ENCODE peak calls at places on chromosomes 7 and 10, in four cellular contexts. R is K562, Q is GM12878, P is HepG2. B is an unnamed sample.

GRCh38 chr7:40530292-40530691 is 395.5 kb downstream of the SUGCT start:
- DNase-seq in R (no peak), Q (no peak), P (no peak), B (no peak)

GRCh38 chr7:1526271-1526754 is 4.2 kb upstream of the MAFK start:
- DNase-seq in R (no peak), Q (no peak), P (no peak), B (no peak)

GRCh38 chr10:117541909-117542705 is 439 bp upstream of the EMX2 start:
- DNase-seq in R (peak), Q (no peak), P (no peak), B (peak)

GRCh38 chr7:1757601-1758000 is 87.5 kb downstream of the ELFN1 start:
- DNase-seq in R (no peak), Q (no peak), P (no peak), B (no peak)

GRCh38 chr7:127819975-127820778 is 168.2 kb downstream of the SND1 start:
- DNase-seq in R (peak), Q (peak), P (peak), B (no peak)

GRCh38 chr10:75073442-75073841 is 38.0 kb upstream of the SAMD8 start:
- DNase-seq in R (no peak), Q (no peak), P (no peak), B (no peak)

GRCh38 chr7:77687100-77687746 is 9.0 kb upstream of the RSBN1L start:
- DNase-seq in R (no peak), Q (no peak), P (no peak), B (no peak)

GRCh38 chr7:33807779-33808482 is 97.4 kb upstream of the BMPER start:
- DNase-seq in R (peak), Q (no peak), P (peak), B (peak)

GRCh38 chr10:47104101-47104707 is 193.0 kb downstream of the PTPN20 start:
- DNase-seq in R (no peak), Q (no peak), P (no peak), B (no peak)

GRCh38 chr10:126969310-126969709 is 64.1 kb downstream of the DOCK1 start:
- DNase-seq in R (no peak), Q (no peak), P (no peak), B (peak)

GRCh38 chr10:116055252-116055918 is 217.6 kb downstream of the GFRA1 start:
- DNase-seq in R (no peak), Q (no peak), P (no peak), B (no peak)

GRCh38 chr7:137681657-137682562 is 164.9 kb downstream of the DGKI start:
- DNase-seq in R (no peak), Q (no peak), P (no peak), B (no peak)

GRCh38 chr10:132133005-132133404 is 53.7 kb upstream of the DPYSL4 start:
- DNase-seq in R (no peak), Q (no peak), P (no peak), B (no peak)

GRCh38 chr10:100021322-100021721 is 11.6 kb upstream of the DNMBP start:
- DNase-seq in R (no peak), Q (peak), P (no peak), B (no peak)

GRCh38 chr7:70657532-70657931 is 474.4 kb upstream of the GALNT17 start:
- DNase-seq in R (no peak), Q (no peak), P (no peak), B (no peak)

GRCh38 chr10:89793649-89794254 is 92.4 kb downstream of the KIF20B start:
- DNase-seq in R (peak), Q (peak), P (peak), B (no peak)

GRCh38 chr7:130950741-130951140 is 216.7 kb upstream of the KLF14 start:
- DNase-seq in R (no peak), Q (no peak), P (no peak), B (no peak)

GRCh38 chr7:158782638-158783490 is 46.4 kb downstream of the ESYT2 start:
- DNase-seq in R (no peak), Q (no peak), P (peak), B (no peak)

GRCh38 chr10:26835025-26835424 is 25.7 kb downstream of the ABI1 start:
- DNase-seq in R (no peak), Q (no peak), P (no peak), B (no peak)

GRCh38 chr7:76394962-76395361 is 14.5 kb downstream of the SSC4D start:
- DNase-seq in R (no peak), Q (no peak), P (no peak), B (no peak)

GRCh38 chr7:75572396-75572795 is 80.3 kb downstream of the SPDYE5 start:
- DNase-seq in R (no peak), Q (no peak), P (no peak), B (no peak)

GRCh38 chr10:123349203-123349602 is 195.0 kb downstream of the BUB3 start:
- DNase-seq in R (no peak), Q (no peak), P (no peak), B (no peak)

GRCh38 chr10:72086466-72087391 is 1.6 kb downstream of the SPOCK2 start:
- DNase-seq in R (peak), Q (no peak), P (peak), B (peak)

GRCh38 chr10:34721201-34721840 is 93.8 kb downstream of the PARD3 start:
- DNase-seq in R (no peak), Q (no peak), P (no peak), B (no peak)

GRCh38 chr7:52689912-52690311 is 345.5 kb upstream of the POM121L12 start:
- DNase-seq in R (no peak), Q (no peak), P (no peak), B (no peak)

GRCh38 chr10:58335306-58336005 is 650 bp downstream of the UBE2D1 start:
- DNase-seq in R (peak), Q (no peak), P (peak), B (peak)

GRCh38 chr7:148697950-148698396 is 730 bp upstream of the CUL1 start:
- DNase-seq in R (no peak), Q (no peak), P (no peak), B (no peak)

GRCh38 chr10:119371704-119372663 is 164.6 kb downstream of the GRK5 start:
- DNase-seq in R (no peak), Q (no peak), P (no peak), B (no peak)

GRCh38 chr7:125927556-125927955 is 997.9 kb upstream of the POT1 start:
- DNase-seq in R (no peak), Q (no peak), P (no peak), B (no peak)

GRCh38 chr7:95784796-95785195 is 12.4 kb downstream of the DYNC1I1 start:
- DNase-seq in R (no peak), Q (no peak), P (no peak), B (no peak)

DNA sequence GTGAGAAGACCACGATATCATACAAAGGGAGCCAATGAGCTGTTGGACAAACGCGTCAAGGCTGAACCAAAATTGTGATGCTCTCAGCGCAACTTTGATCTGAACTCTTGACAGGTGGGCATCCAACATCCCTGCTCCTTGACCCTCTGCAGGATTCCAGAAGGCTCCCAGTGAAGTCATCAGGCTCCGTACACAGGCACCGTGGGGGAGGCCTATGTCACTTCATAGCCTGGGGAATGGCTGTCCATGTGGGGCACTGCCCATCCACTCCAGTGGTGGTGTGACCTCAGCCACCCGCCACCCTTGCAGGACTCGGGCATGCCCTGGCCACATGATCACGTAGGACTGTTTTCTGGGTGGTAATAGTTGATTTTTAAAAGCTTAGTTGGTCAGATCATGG is 233.8 kb upstream of the GRB10 start:
- DNase-seq in R (no peak), Q (no peak), P (no peak), B (no peak)
- TF ChIP-seq TCF7 in R (no peak), Q (no peak), P (no peak), B (no peak)

DNA sequence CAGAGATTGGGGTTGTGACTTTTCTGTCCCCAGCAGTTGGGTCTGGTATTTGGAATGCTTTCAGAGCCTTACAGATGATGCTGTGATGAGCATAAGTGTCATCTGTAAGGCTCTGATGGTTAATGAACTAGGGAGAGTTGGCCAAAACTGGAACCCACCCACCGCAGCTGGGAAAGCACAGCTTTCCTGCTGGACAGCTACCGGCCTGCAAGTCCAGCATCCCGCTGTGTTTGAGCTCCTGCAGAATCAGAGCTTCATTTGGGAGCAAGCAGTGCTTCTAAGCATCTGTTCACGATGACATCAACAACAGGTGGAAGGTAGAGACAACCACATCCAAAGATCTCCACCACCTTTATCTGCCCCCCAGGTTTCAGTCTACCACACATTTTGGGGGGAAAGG is 11.7 kb downstream of the UCN3 start:
- DNase-seq in R (no peak), Q (no peak), P (no peak), B (no peak)
- TF ChIP-seq TCF7 in R (no peak), Q (no peak), P (no peak), B (no peak)

DNA sequence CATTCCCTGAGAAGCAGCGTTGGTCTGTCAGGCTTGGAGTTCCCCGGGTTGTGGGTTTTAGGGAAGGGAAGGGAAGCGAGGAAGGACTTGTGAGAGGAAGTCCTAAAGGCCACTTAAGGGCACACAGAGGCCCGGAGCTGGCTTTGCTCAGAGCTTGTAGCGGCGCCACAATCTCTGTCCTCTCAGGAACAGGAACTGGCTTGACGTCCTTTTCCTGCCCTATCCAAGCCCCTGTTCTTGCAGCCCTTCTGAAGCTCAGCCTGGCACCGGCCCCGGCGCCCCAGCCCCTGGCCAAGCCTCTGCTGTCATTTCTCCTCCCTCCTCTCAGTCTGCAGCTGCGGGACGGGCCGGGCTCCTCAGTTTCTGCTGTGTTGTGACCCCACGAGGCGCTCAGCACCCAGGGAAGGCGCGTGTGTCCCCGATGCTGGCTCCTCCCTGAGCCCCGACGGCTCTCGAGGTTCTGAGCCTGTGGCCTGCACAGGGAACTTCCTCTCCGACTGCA is at the start of gene GIMAP8:
- DNase-seq in R (no peak), Q (no peak), P (no peak), B (no peak)
- TF ChIP-seq TCF7 in R (no peak), Q (no peak), P (no peak), B (no peak)

GRCh38 chr10:95391570-95392249 is 100.9 kb upstream of the PDLIM1 start:
- DNase-seq in R (no peak), Q (no peak), P (no peak), B (peak)

GRCh38 chr10:95392711-95393164 is 101.9 kb upstream of the PDLIM1 start:
- DNase-seq in R (no peak), Q (peak), P (no peak), B (no peak)

GRCh38 chr10:95391164-95391563 is 100.4 kb upstream of the PDLIM1 start:
- DNase-seq in R (no peak), Q (no peak), P (no peak), B (no peak)

GRCh38 chr10:95394161-95394880 is 103.5 kb upstream of the PDLIM1 start:
- DNase-seq in R (peak), Q (peak), P (peak), B (no peak)

DNA sequence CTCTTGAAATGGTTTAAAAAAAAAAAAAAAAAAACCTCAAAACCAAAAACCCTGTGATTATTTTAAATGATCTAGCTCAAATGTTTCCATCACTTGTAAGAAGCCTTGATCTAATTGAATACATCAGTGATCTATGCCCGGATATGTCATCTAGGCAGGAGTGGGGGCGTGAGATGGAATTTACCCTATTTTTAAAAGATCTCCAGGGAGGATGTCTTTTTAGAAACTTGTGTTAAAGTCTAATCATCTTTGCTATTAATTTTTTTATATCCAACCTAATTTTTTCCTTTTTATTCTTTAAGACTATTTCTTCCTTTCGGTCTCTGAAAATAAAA is 101.4 kb upstream of the PDLIM1 start:
- DNase-seq in R (no peak), Q (no peak), P (no peak), B (no peak)
- TF ChIP-seq TCF7 in R (no peak), Q (no peak), P (no peak), B (no peak)

DNA sequence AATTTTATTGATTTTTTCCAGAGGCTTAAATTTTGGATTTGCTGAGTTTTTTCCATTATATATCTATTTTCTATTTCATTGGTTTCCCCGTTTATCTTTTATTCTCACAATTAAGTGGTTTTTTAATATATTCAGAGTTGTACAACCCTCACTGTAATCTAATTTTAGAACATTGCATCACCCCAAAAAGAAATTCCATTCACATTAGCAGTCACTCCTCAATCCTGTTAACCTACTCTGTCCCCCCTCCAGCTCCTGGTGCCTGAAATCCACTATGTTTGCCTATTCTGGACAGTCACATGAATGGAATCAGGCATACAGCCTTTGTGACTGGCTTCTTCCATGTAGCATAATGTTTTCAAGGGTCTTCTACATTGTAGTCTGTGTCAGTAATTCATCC is 55.8 kb upstream of the ITGA8 start:
- DNase-seq in R (no peak), Q (no peak), P (no peak), B (no peak)
- TF ChIP-seq TCF7 in R (no peak), Q (no peak), P (no peak), B (no peak)

DNA sequence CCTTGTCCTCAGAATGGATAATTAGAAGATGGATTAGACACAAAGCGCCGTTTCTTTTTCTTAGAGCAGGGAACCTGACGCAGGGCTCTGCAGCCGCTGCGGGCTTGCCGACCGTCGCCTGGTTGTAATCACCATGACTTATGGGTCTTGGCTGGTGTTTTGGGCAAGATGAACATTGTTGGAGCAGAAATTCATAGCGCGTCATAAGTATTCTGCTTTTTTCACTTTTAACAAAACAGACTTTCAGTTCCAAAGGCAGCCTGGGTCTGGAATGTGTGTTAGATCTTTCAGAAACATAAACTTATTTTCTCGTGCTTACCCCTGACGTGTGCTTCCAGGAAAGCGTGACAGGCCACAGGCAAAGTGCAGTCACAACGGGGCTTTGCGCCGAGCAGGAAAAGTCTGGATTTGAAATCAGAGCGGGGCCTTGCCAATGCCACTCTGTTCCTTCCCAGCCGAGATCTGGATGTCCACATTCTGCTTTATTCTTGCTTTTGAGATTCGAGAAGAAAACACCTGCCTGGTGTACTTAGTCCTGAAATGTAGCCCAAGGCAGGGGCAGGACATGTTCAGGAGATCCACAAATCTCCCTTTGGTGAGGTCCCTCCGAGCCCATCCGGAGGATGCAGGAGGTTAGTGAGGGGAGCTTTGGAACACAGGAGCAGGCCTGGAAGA is 49.3 kb upstream of the EBF3 start:
- DNase-seq in R (no peak), Q (no peak), P (no peak), B (no peak)
- TF ChIP-seq TCF7 in R (no peak), Q (no peak), P (no peak), B (no peak)

DNA sequence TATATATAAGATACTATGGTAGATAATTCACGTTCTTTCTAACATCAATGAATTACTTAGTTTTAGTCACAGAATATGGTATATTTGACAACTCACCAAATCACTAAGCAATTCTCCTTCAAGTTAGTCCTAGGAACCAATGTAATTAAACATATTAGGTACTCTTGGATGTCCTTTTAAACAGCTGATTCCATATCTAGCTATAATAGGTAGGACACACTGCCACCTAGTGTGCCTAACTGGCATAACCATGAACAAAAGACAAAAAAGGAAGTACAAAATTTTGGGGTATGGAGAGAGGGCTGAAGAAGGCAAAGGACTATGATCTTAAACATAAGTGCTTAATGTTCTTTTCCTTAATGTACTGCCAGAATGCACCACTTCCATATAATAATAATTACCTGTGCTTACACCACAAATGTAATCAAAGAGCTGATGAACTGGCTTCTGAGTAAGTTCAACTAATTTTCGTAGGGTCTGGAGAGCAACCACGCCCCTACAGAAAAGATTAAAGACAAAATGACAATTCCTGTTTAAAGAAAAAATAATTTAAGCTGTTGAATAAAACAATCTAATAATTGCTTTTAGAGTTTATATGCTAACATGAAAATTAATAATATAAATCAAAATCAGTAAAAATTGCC is 28.7 kb downstream of the PNPLA8 start:
- DNase-seq in R (peak), Q (peak), P (peak), B (peak)
- TF ChIP-seq TCF7 in R (no peak), Q (no peak), P (no peak), B (no peak)

GRCh38 chr10:101047961-101048892 is 13.6 kb upstream of the KAZALD1 start:
- DNase-seq in R (no peak), Q (no peak), P (no peak), B (peak)

GRCh38 chr10:101053516-101053915 is 8.3 kb upstream of the KAZALD1 start:
- DNase-seq in R (no peak), Q (no peak), P (no peak), B (no peak)

GRCh38 chr10:101047268-101047667 is 14.5 kb upstream of the KAZALD1 start:
- DNase-seq in R (no peak), Q (no peak), P (no peak), B (no peak)

GRCh38 chr10:101052285-101052684 is 9.5 kb upstream of the KAZALD1 start:
- DNase-seq in R (no peak), Q (no peak), P (no peak), B (no peak)

GRCh38 chr10:101050206-101051069 is 11.4 kb upstream of the KAZALD1 start:
- DNase-seq in R (peak), Q (no peak), P (peak), B (peak)
- TF ChIP-seq TCF7 in R (no peak), Q (no peak), P (no peak), B (no peak)

B was measured in WTC11.